ENCODE peak calls at places on chromosomes 7 and 10, in five cellular contexts. X is K562, Y is HepG2, G is neural progenitor cell, R is mesenchymal stem cell. S is an unnamed sample. For H3K4me1, the result is how much of the 10 kb centered on the place peaks cover.

GRCh38 chr10:5447071-5447470 is 34.7 kb downstream of the NET1 start:
- DNase-seq in X (no peak), Y (no peak), G (no peak), R (peak), S (no peak)

GRCh38 chr7:116984917-116985316 is 31.6 kb downstream of the ST7 start:
- DNase-seq in X (peak), Y (peak), G (peak), R (peak), S (no peak)

GRCh38 chr7:108311446-108312168 is 144.6 kb downstream of the NRCAM start:
- DNase-seq in X (no peak), Y (no peak), G (no peak), R (peak), S (no peak)

GRCh38 chr10:110226926-110227641 is 19.7 kb downstream of the MXI1 start:
- DNase-seq in X (peak), Y (no peak), G (peak), R (peak), S (peak)

GRCh38 chr7:30001953-30002352 is 12.4 kb upstream of the SCRN1 start:
- DNase-seq in X (no peak), Y (no peak), G (no peak), R (no peak), S (no peak)

GRCh38 chr7:28988818-28989595 is 30.9 kb upstream of the TRIL start:
- DNase-seq in X (no peak), Y (no peak), G (no peak), R (peak), S (peak)

GRCh38 chr7:5636446-5636835 is 145.0 kb downstream of the RNF216 start:
- DNase-seq in X (no peak), Y (peak), G (peak), R (peak), S (no peak)

GRCh38 chr7:94069154-94069739 is 65.1 kb upstream of the BET1 start:
- DNase-seq in X (no peak), Y (no peak), G (no peak), R (peak), S (no peak)

GRCh38 chr7:98078197-98078870 is 28.3 kb upstream of the LMTK2 start:
- DNase-seq in X (no peak), Y (no peak), G (no peak), R (no peak), S (no peak)

GRCh38 chr7:73839743-73840714 is 2.3 kb downstream of the METTL27 start:
- DNase-seq in X (no peak), Y (no peak), G (no peak), R (no peak), S (no peak)

GRCh38 chr10:101617102-101617823 is 29.1 kb downstream of the DPCD start:
- DNase-seq in X (peak), Y (no peak), G (no peak), R (no peak), S (no peak)

GRCh38 chr10:48465860-48466521 is 138.9 kb downstream of the ARHGAP22 start:
- DNase-seq in X (no peak), Y (no peak), G (no peak), R (no peak), S (peak)

GRCh38 chr10:18689498-18689897 is 30.3 kb downstream of the ARL5B start:
- DNase-seq in X (no peak), Y (peak), G (peak), R (peak), S (no peak)

GRCh38 chr10:48519731-48520506 is 85.0 kb downstream of the ARHGAP22 start:
- DNase-seq in X (no peak), Y (no peak), G (peak), R (no peak), S (no peak)

GRCh38 chr10:100985336-100985735 is 2.0 kb downstream of the MRPL43 start:
- DNase-seq in X (peak), Y (peak), G (no peak), R (no peak), S (no peak)

GRCh38 chr10:1546431-1547110 is 190.8 kb downstream of the ADARB2 start:
- DNase-seq in X (no peak), Y (no peak), G (no peak), R (no peak), S (no peak)

GRCh38 chr7:95608344-95609173 is 12.2 kb upstream of the PDK4 start:
- DNase-seq in X (peak), Y (peak), G (peak), R (peak), S (peak)

GRCh38 chr7:142891490-142892082 is 6.0 kb upstream of the TRPV6 start:
- DNase-seq in X (no peak), Y (no peak), G (no peak), R (no peak), S (no peak)

GRCh38 chr7:20350996-20351692 is 20.4 kb downstream of the ITGB8 start:
- DNase-seq in X (no peak), Y (no peak), G (no peak), R (no peak), S (no peak)

GRCh38 chr7:27661776-27662489 is 750 bp downstream of the HIBADH start:
- DNase-seq in X (peak), Y (peak), G (no peak), R (peak), S (no peak)

GRCh38 chr10:33661580-33662269 is 327.3 kb upstream of the NRP1 start:
- DNase-seq in X (no peak), Y (peak), G (no peak), R (no peak), S (peak)

GRCh38 chr7:48760528-48761265 is 163.7 kb upstream of the CDC14C start:
- DNase-seq in X (no peak), Y (no peak), G (no peak), R (no peak), S (no peak)

GRCh38 chr10:132192991-132193670 is 6.4 kb downstream of the DPYSL4 start:
- DNase-seq in X (no peak), Y (no peak), G (no peak), R (no peak), S (no peak)

GRCh38 chr10:34780818-34781380 is 34.2 kb downstream of the PARD3 start:
- DNase-seq in X (no peak), Y (no peak), G (peak), R (peak), S (no peak)

GRCh38 chr10:22550732-22551131 is 163.6 kb downstream of the PIP4K2A start:
- DNase-seq in X (peak), Y (peak), G (peak), R (peak), S (peak)

GRCh38 chr7:133486-133885 is 58.9 kb upstream of the FAM20C start:
- DNase-seq in X (no peak), Y (no peak), G (no peak), R (no peak), S (no peak)

GRCh38 chr7:80463272-80463920 is 48.5 kb downstream of the GNAT3 start:
- DNase-seq in X (no peak), Y (no peak), G (no peak), R (peak), S (no peak)

GRCh38 chr7:47428052-47428779 is 153.7 kb downstream of the TNS3 start:
- DNase-seq in X (no peak), Y (no peak), G (no peak), R (no peak), S (no peak)
- H3K9ac ChIP-seq in X (no peak), Y (no peak), G (no peak), R (no peak), S (no peak)

GRCh38 chr10:98217793-98218192 is 50.2 kb downstream of the LOXL4 start:
- DNase-seq in X (no peak), Y (no peak), G (no peak), R (no peak), S (no peak)
- H3K4me1 ChIP-seq in X (under half), Y (under half), G (under half), R (under half), S (under half)

GRCh38 chr10:16944081-16944922 is 127.1 kb upstream of the RSU1 start:
- DNase-seq in X (no peak), Y (no peak), G (no peak), R (peak), S (no peak)
- H3K9ac ChIP-seq in X (no peak), Y (no peak), G (no peak), R (peak), S (no peak)

GRCh38 chr7:112994666-112995065 is 92.0 kb downstream of the GPR85 start:
- DNase-seq in X (no peak), Y (no peak), G (no peak), R (no peak), S (no peak)

GRCh38 chr7:113000316-113001020 is 86.2 kb downstream of the GPR85 start:
- DNase-seq in X (no peak), Y (no peak), G (no peak), R (no peak), S (no peak)

GRCh38 chr7:112995091-112995824 is 91.4 kb downstream of the GPR85 start:
- DNase-seq in X (no peak), Y (no peak), G (no peak), R (peak), S (no peak)

GRCh38 chr7:112997831-112998230 is 88.8 kb downstream of the GPR85 start:
- DNase-seq in X (no peak), Y (peak), G (peak), R (no peak), S (no peak)

DNA sequence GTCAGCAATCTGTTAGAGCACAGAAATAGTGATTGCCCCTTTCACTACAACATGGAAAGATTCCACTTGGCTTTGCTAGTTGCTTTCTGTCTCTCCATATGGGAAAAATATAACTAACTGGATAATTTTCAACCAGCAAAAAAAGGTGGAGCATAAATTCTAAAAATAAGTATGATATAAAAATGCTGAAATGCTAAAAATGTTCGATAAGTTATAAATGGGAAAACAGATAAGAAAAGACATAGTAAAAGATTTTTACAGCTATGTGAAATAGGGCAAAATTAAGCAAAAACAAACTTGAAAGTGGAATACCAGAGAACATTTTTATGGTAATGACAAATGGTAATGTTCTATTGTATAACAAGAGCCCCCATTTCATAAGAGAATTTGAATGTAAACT is 90.2 kb downstream of the GPR85 start:
- DNase-seq in X (no peak), Y (no peak), G (no peak), R (no peak), S (no peak)
- H3K4me1 ChIP-seq in X (under half), Y (under half), G (under half), R (under half), S (under half)

GRCh38 chr7:87624628-87625027 is 3.6 kb upstream of the RUNDC3B start:
- DNase-seq in X (no peak), Y (no peak), G (no peak), R (no peak), S (no peak)

GRCh38 chr7:87628780-87629569 is 777 bp downstream of the RUNDC3B start:
- DNase-seq in X (no peak), Y (peak), G (peak), R (peak), S (peak)

GRCh38 chr7:87625101-87625500 is 3.1 kb upstream of the RUNDC3B start:
- DNase-seq in X (no peak), Y (no peak), G (no peak), R (no peak), S (no peak)

GRCh38 chr7:87627634-87627994 is 584 bp upstream of the RUNDC3B start:
- DNase-seq in X (no peak), Y (no peak), G (no peak), R (no peak), S (peak)
- H3K9ac ChIP-seq in X (no peak), Y (peak), G (no peak), R (peak), S (peak)

GRCh38 chr10:93468532-93469213 is 13.5 kb downstream of the MYOF start:
- DNase-seq in X (no peak), Y (peak), G (no peak), R (peak), S (no peak)

GRCh38 chr10:93469454-93469853 is 12.7 kb downstream of the MYOF start:
- DNase-seq in X (no peak), Y (no peak), G (no peak), R (no peak), S (no peak)

GRCh38 chr10:93473804-93474472 is 8.2 kb downstream of the MYOF start:
- DNase-seq in X (no peak), Y (no peak), G (no peak), R (no peak), S (no peak)

GRCh38 chr10:93473161-93473560 is 9.0 kb downstream of the MYOF start:
- DNase-seq in X (no peak), Y (no peak), G (no peak), R (no peak), S (no peak)

DNA sequence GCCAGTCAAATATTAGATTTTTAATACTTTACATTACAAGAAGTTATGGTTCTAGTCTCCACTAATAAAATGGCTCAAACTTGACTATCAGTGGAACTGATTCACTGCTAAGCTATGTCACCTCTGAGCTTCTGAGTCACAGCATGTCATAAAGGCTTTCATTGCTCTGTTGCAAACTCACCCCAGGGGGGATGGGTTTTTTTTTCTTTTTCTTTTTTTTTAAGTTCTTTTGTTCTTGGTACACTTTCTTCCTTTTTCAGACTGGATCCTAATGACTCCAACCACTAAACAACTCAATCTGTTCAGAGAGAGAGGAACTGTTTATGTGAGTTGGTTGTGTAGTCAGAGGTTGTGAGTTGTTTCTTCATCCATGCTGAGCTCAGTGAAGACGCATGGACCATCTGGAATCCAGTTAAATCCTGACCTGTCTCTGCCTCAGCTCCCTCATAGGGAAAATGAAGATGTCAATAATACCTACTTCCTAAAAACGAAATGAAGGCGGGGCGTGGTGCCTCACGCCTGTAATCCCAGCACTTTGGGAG is 11.0 kb downstream of the MYOF start:
- DNase-seq in X (no peak), Y (peak), G (no peak), R (peak), S (no peak)
- H3K4me1 ChIP-seq in X (under half), Y (under half), G (under half), R (under half), S (under half)

DNA sequence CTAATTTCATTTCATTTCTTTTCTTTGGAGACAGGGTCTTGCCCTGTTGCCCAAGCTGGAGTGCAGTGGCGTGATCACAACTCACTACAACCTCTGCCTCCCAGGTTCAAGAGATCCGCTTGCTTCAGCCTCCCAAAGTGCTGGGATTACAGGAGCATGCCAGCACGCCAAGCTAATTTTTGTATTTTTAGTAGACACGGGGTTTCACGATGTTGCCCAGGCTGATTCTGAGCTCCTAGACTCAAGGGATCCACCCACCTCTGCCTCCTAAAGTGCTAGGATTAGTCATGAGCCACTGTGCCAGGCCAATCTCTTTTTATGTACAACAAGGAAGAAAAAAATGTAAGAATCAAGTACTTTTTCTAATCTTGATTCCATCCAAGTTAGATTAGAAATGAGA is 10.7 kb upstream of the KMT2E start:
- DNase-seq in X (no peak), Y (no peak), G (no peak), R (peak), S (no peak)
- H3K9ac ChIP-seq in X (peak), Y (no peak), G (no peak), R (peak), S (peak)

GRCh38 chr7:43871064-43871463 is 1.7 kb upstream of the MRPS24 start:
- DNase-seq in X (no peak), Y (no peak), G (no peak), R (no peak), S (no peak)

GRCh38 chr7:43873300-43873699 is 4.0 kb upstream of the MRPS24 start:
- DNase-seq in X (peak), Y (no peak), G (no peak), R (peak), S (peak)

GRCh38 chr7:43869898-43870240 is 552 bp upstream of the MRPS24 start:
- DNase-seq in X (no peak), Y (no peak), G (no peak), R (peak), S (peak)

GRCh38 chr7:43870316-43870715 is 999 bp upstream of the MRPS24 start:
- DNase-seq in X (no peak), Y (no peak), G (no peak), R (no peak), S (no peak)

DNA sequence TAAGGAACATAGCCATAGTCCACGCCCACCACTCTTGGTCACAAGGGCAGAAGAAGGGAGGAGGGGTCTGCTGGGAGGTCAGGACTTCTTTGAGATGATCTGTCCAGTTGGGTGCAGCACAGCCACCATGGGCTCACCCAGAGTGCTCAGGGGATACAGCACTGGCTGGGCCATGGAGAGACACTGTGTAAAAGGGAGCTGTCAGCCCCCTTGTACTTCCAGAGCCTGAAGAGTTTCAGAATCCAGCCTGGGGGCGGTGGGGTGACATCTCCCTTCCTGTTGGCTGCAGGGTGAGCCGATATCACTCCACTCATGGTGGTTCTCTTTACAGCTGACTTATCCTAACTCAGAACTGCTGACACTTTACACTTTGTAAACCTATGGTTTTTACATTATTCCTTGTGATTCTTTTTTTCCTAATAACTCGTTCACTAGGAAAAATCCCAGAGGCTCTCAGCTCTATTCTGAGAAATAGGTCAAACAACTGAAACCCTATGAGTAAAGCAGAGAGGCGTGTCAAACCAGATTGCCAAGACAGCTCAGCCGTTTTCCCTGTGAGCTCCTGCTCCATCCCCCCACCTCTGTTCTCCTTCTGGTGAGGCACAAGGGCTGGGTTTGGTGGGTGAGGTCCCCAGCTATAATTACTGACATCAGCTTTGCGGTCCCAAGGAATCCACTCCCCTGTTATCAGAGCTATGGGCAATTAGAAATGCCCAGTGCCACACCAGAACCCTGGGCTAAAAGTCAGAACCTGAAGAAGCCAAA is 3.3 kb upstream of the MRPS24 start:
- DNase-seq in X (peak), Y (no peak), G (no peak), R (peak), S (peak)
- H3K4me1 ChIP-seq in X (under half), Y (under half), G (under half), R (under half), S (under half)

S was measured in colonic mucosa.